ENCODE peak calls at places on chromosomes 13 and 19, in eight cellular contexts. A is CD8-positive, alpha-beta T cell; J is tibial nerve; E is thyroid gland; L is thoracic aorta; S is epithelial cell of esophagus; N is fibroblast of pulmonary artery; W is BE2C. T is an unnamed sample.

GRCh38 chr13:29423050-29423449 is 172.4 kb downstream of the SLC7A1 start:
- DNase-seq in A (no peak), J (no peak), E (no peak), L (no peak), S (no peak), N (no peak), W (no peak), T (no peak)

GRCh38 chr19:7909471-7910067 is 5.1 kb upstream of the TGFBR3L start:
- DNase-seq in A (no peak), J (no peak), E (no peak), L (no peak), S (no peak), N (no peak), W (no peak), T (peak)

GRCh38 chr19:30322641-30323320 is 49.4 kb upstream of the ZNF536 start:
- DNase-seq in A (no peak), J (no peak), E (no peak), L (no peak), S (no peak), N (no peak), W (no peak), T (no peak)

GRCh38 chr19:35738021-35738886 is 4.0 kb downstream of the IGFLR1 start:
- DNase-seq in A (no peak), J (no peak), E (no peak), L (no peak), S (no peak), N (no peak), W (no peak), T (no peak)

GRCh38 chr19:36915992-36916830 is at the start of the genes ZNF568 and ZNF829:
- DNase-seq in A (peak), J (peak), E (peak), L (peak), S (peak), N (peak), W (peak), T (peak)

GRCh38 chr19:35863018-35863417 is 5.4 kb upstream of the APLP1 start:
- DNase-seq in A (no peak), J (no peak), E (no peak), L (no peak), S (no peak), N (no peak), W (no peak), T (no peak)

GRCh38 chr19:1069009-1069779 is 2.2 kb downstream of the ARHGAP45 start:
- DNase-seq in A (peak), J (peak), E (peak), L (no peak), S (no peak), N (no peak), W (no peak), T (no peak)

GRCh38 chr13:97856001-97856675 is 97.3 kb upstream of the IPO5 start:
- DNase-seq in A (no peak), J (peak), E (peak), L (no peak), S (no peak), N (peak), W (peak), T (no peak)

GRCh38 chr13:113997845-113998751 is 24.2 kb upstream of the C13orf46 start:
- DNase-seq in A (no peak), J (peak), E (peak), L (peak), S (peak), N (peak), W (peak), T (no peak)

GRCh38 chr13:88919970-88920628 is 1248.9 kb downstream of the SLITRK5 start:
- DNase-seq in A (no peak), J (no peak), E (no peak), L (no peak), S (no peak), N (no peak), W (no peak), T (no peak)

GRCh38 chr13:111176421-111176820 is 61.3 kb downstream of the ARHGEF7 start:
- DNase-seq in A (no peak), J (no peak), E (no peak), L (no peak), S (no peak), N (no peak), W (no peak), T (no peak)

GRCh38 chr13:111177803-111178389 is 62.8 kb downstream of the ARHGEF7 start:
- DNase-seq in A (no peak), J (no peak), E (no peak), L (no peak), S (peak), N (peak), W (no peak), T (no peak)

GRCh38 chr13:111179908-111180756 is 65.0 kb downstream of the ARHGEF7 start:
- DNase-seq in A (no peak), J (no peak), E (no peak), L (no peak), S (no peak), N (no peak), W (no peak), T (no peak)

GRCh38 chr13:111177081-111177711 is 62.1 kb downstream of the ARHGEF7 start:
- DNase-seq in A (peak), J (peak), E (peak), L (no peak), S (peak), N (peak), W (no peak), T (no peak)

GRCh38 chr13:111178417-111178816 is 63.3 kb downstream of the ARHGEF7 start:
- DNase-seq in A (no peak), J (no peak), E (no peak), L (no peak), S (no peak), N (no peak), W (no peak), T (no peak)
- H3K4me3 ChIP-seq in A (no peak), J (no peak), E (no peak), L (peak), S (no peak), N (no peak), W (no peak), T (no peak)

DNA sequence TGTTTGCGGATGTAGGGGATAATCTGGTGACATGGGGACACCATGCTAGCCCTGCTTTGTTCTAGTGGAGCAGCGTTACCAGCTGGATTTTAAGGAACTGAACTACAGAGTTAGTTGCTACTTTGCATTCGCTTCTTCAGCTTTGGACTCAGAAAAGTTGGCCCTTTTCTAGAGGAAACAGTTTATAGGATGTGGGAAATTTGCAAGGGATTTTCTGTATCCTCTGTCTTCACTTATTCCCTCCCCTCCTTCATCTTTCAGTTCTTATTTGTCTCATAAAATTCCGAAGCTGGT is 2.1 kb downstream of the GATAD2A start:
- DNase-seq in A (no peak), J (no peak), E (no peak), L (no peak), S (no peak), N (no peak), W (no peak), T (no peak)
- H3K4me3 ChIP-seq in A (peak), J (no peak), E (peak), L (peak), S (no peak), N (peak), W (peak), T (no peak)

GRCh38 chr13:99237981-99238662 is 20.1 kb downstream of the GPR18 start:
- DNase-seq in A (no peak), J (no peak), E (peak), L (no peak), S (no peak), N (no peak), W (no peak), T (no peak)
- H3K4me3 ChIP-seq in A (peak), J (no peak), E (no peak), L (no peak), S (no peak), N (no peak), W (no peak), T (no peak)

GRCh38 chr19:31963741-31964140 is 381.7 kb upstream of the ZNF507 start:
- DNase-seq in A (no peak), J (no peak), E (peak), L (no peak), S (no peak), N (no peak), W (no peak), T (no peak)

GRCh38 chr19:31962565-31962996 is 382.8 kb upstream of the ZNF507 start:
- DNase-seq in A (no peak), J (no peak), E (no peak), L (no peak), S (no peak), N (no peak), W (no peak), T (no peak)

GRCh38 chr19:31957711-31958110 is 387.7 kb upstream of the ZNF507 start:
- DNase-seq in A (no peak), J (no peak), E (no peak), L (no peak), S (no peak), N (no peak), W (no peak), T (no peak)

GRCh38 chr19:31956771-31957170 is 388.6 kb upstream of the ZNF507 start:
- DNase-seq in A (no peak), J (no peak), E (no peak), L (no peak), S (no peak), N (no peak), W (no peak), T (no peak)

GRCh38 chr19:31960474-31960873 is 384.9 kb upstream of the ZNF507 start:
- DNase-seq in A (no peak), J (no peak), E (no peak), L (no peak), S (no peak), N (no peak), W (no peak), T (no peak)
- H3K4me3 ChIP-seq in A (no peak), J (no peak), E (no peak), L (no peak), S (no peak), N (no peak), W (no peak), T (no peak)

GRCh38 chr13:99993660-99994455 is 12.3 kb downstream of the ZIC2 start:
- DNase-seq in A (no peak), J (no peak), E (no peak), L (no peak), S (no peak), N (no peak), W (no peak), T (no peak)
- H3K4me3 ChIP-seq in A (no peak), J (no peak), E (no peak), L (no peak), S (no peak), N (no peak), W (no peak), T (no peak)

DNA sequence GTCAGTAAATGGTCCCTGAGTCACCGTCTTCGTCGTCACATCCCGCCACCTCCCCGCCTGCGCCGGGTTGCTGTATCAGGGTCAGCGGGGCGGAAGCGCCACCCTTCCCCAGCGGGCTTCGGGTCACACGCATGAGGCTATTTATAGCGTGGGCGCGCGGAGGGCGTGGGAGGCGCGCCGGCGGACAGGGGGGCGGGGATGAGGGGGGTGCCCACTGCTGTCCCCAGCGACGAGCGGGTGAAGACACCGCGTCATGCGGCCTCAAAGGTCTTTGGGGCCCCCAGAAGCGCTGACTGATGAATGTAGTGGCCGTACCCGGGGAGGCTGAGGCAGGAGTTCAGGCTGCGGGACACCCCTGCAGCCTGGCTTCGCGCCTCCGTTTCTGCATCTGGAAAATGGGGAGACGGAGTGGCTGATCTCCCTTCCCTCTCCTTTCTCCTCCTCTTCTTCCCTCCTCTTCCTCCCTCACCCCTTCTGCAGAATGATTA is 7.9 kb downstream of the UNC13A start:
- DNase-seq in A (peak), J (peak), E (peak), L (peak), S (peak), N (peak), W (peak), T (no peak)
- H3K4me3 ChIP-seq in A (no peak), J (no peak), E (no peak), L (peak), S (no peak), N (no peak), W (no peak), T (peak)

GRCh38 chr19:40613669-40614594 is 12.8 kb downstream of the LTBP4 start:
- DNase-seq in A (peak), J (peak), E (peak), L (no peak), S (peak), N (peak), W (peak), T (peak)

GRCh38 chr19:40616178-40616577 is 15.0 kb downstream of the LTBP4 start:
- DNase-seq in A (no peak), J (no peak), E (no peak), L (no peak), S (no peak), N (no peak), W (no peak), T (no peak)

GRCh38 chr19:40616941-40617340 is 15.8 kb downstream of the LTBP4 start:
- DNase-seq in A (no peak), J (no peak), E (no peak), L (no peak), S (no peak), N (no peak), W (no peak), T (no peak)

GRCh38 chr19:40612831-40613668 is 11.9 kb downstream of the LTBP4 start:
- DNase-seq in A (peak), J (peak), E (peak), L (no peak), S (peak), N (peak), W (peak), T (peak)

GRCh38 chr19:40614595-40615411 is 13.6 kb downstream of the LTBP4 start:
- DNase-seq in A (peak), J (peak), E (peak), L (no peak), S (peak), N (peak), W (peak), T (peak)
- H3K4me3 ChIP-seq in A (peak), J (peak), E (peak), L (peak), S (peak), N (peak), W (peak), T (peak)